ENCODE peak calls at places on chromosomes 16 and 17, in eight cellular contexts. A is caudate nucleus; G is effector memory CD8-positive, alpha-beta T cell; E is HFFc6; B is activated T-cell treated with anti-CD3 and anti-CD28 coated beads, Interleukin-2, amount 50 U/mL, for 1 hour; N is Right ventricle myocardium superior; V is SK-N-DZ; U is naive thymus-derived CD4-positive, alpha-beta T cell. X is an unnamed sample.

GRCh38 chr17:57956311-57957119 is 1.3 kb upstream of the CUEDC1 start:
- DNase-seq in U (peak; percentile 37), N (no peak), E (no peak), G (peak; percentile 56), V (no peak), A (no peak), B (peak; percentile 49), X (peak; percentile 63)

GRCh38 chr17:74738051-74738996 is 1.3 kb downstream of the RAB37 start:
- DNase-seq in V (no peak), N (peak; percentile 64), B (peak; percentile 70), E (no peak), U (peak; percentile 69), G (peak; percentile 83), A (no peak), X (peak; percentile 57)

GRCh38 chr16:48537909-48538745 is 71.9 kb downstream of the N4BP1 start:
- DNase-seq in A (no peak), U (no peak), B (no peak), N (peak; percentile 86), E (no peak), G (no peak), V (no peak), X (no peak)

GRCh38 chr16:1183235-1183907 is 30.5 kb downstream of the CACNA1H start:
- DNase-seq in V (peak; percentile 71), N (peak; percentile 60), E (no peak), B (no peak), A (peak; percentile 25), G (no peak), U (no peak), X (no peak)

GRCh38 chr16:84795338-84796053 is 24.3 kb upstream of the CRISPLD2 start:
- DNase-seq in A (no peak), E (peak; percentile 82), N (peak; percentile 86), U (no peak), G (no peak), B (no peak), V (no peak), X (no peak)

GRCh38 chr17:79915850-79916430 is 76.7 kb upstream of the CBX4 start:
- DNase-seq in N (no peak), E (peak; percentile 42), B (peak; percentile 27), A (no peak), U (no peak), G (no peak), V (no peak), X (peak; percentile 24)

GRCh38 chr16:71401988-71402387 is 39.9 kb downstream of the TLE7 start:
- DNase-seq in B (no peak), A (no peak), N (no peak), U (no peak), V (no peak), G (no peak), E (no peak), X (no peak)

GRCh38 chr17:8057691-8058114 is 18.8 kb downstream of the ALOX15B start:
- DNase-seq in B (peak; percentile 45), A (no peak), U (peak; percentile 61), E (peak; percentile 76), V (peak; percentile 81), G (peak; percentile 53), N (no peak), X (peak; percentile 72)

GRCh38 chr17:66677201-66677981 is 157.5 kb upstream of the CACNG5 start:
- DNase-seq in G (no peak), N (no peak), A (no peak), V (no peak), E (peak; percentile 80), B (no peak), U (no peak), X (no peak)

GRCh38 chr16:89172901-89173628 is 1.5 kb downstream of the CDH15 start:
- DNase-seq in U (no peak), G (no peak), A (no peak), E (no peak), N (no peak), V (no peak), B (no peak), X (no peak)

GRCh38 chr16:67384778-67385510 is 8.4 kb downstream of the TPPP3 start:
- DNase-seq in A (no peak), G (no peak), U (no peak), E (no peak), V (no peak), B (no peak), N (no peak), X (no peak)

GRCh38 chr16:85228463-85228862 is 116.2 kb upstream of the CIBAR2 start:
- DNase-seq in V (no peak), B (no peak), A (no peak), N (no peak), E (no peak), U (no peak), G (no peak), X (no peak)

GRCh38 chr17:74760404-74761105 is 12.1 kb downstream of the NHERF1 start:
- DNase-seq in A (no peak), N (no peak), B (no peak), E (no peak), V (peak; percentile 60), G (no peak), U (no peak), X (no peak)

GRCh38 chr17:29622337-29623282 is at the start of gene CORO6:
- DNase-seq in B (peak; percentile 80), A (peak; percentile 32), N (peak; percentile 80), V (peak; percentile 90), E (peak; percentile 31), G (peak; percentile 46), U (peak; percentile 61), X (peak; percentile 58)

GRCh38 chr17:50396261-50397110 is 837 bp downstream of the LRRC59 start:
- DNase-seq in E (peak; percentile 26), V (peak; percentile 16), G (no peak), A (no peak), N (peak; percentile 59), B (no peak), U (no peak), X (no peak)

GRCh38 chr16:66372078-66372897 is 5.8 kb downstream of the CDH5 start:
- DNase-seq in A (no peak), N (no peak), B (no peak), E (no peak), G (no peak), U (no peak), V (no peak), X (no peak)

GRCh38 chr16:75011634-75012307 is 12.9 kb downstream of the ZNRF1 start:
- DNase-seq in E (peak; percentile 78), N (no peak), A (no peak), V (no peak), U (no peak), G (no peak), B (peak; percentile 20), X (no peak)

GRCh38 chr16:19114359-19115147 is 789 bp downstream of the ITPRIPL2 start:
- DNase-seq in A (no peak), V (no peak), G (no peak), U (no peak), N (peak; percentile 74), E (peak; percentile 57), B (no peak), X (no peak)

GRCh38 chr17:1087381-1088241 is 90.7 kb downstream of the TIMM22 start:
- DNase-seq in N (peak; percentile 75), V (peak; percentile 55), U (no peak), G (no peak), A (no peak), E (no peak), B (no peak), X (no peak)

GRCh38 chr17:31679667-31680066 is 179.4 kb downstream of the COPRS start:
- DNase-seq in G (no peak), A (no peak), U (no peak), N (no peak), E (no peak), B (no peak), V (no peak), X (no peak)

GRCh38 chr17:77558846-77559626 is 399.5 kb upstream of the TNRC6C start:
- DNase-seq in U (no peak), E (no peak), G (no peak), A (no peak), V (no peak), B (no peak), N (no peak), X (no peak)